ENCODE peak calls at places on chromosome 6, in four cellular contexts. C, H, W and U are unnamed samples.

GRCh38 chr6:10347561-10348327 is 67.1 kb downstream of the TFAP2A start:
- DNase-seq in C (no peak), W (no peak), H (no peak), U (no peak)

GRCh38 chr6:31543639-31544038 is 1.8 kb upstream of the DDX39B start:
- DNase-seq in C (no peak), W (no peak), H (no peak), U (no peak)

GRCh38 chr6:142301421-142302391 is at the start of gene ADGRG6:
- DNase-seq in H (peak), C (no peak), W (peak), U (peak)

GRCh38 chr6:35148167-35148741 is 7.1 kb upstream of the TCP11 start:
- DNase-seq in H (no peak), W (no peak), C (peak), U (no peak)

GRCh38 chr6:110042670-110043296 is 64.7 kb downstream of the GPR6 start:
- DNase-seq in H (no peak), C (no peak), W (no peak), U (no peak)

GRCh38 chr6:54621285-54621684 is 225.3 kb upstream of the FAM83B start:
- DNase-seq in H (no peak), W (no peak), C (no peak), U (no peak)

GRCh38 chr6:72955666-72956065 is 269.6 kb downstream of the KHDC1L start:
- DNase-seq in C (no peak), W (no peak), H (no peak), U (no peak)

GRCh38 chr6:94562846-94563245 is 1014.5 kb upstream of the MANEA start:
- DNase-seq in H (no peak), C (no peak), W (no peak), U (no peak)

GRCh38 chr6:109440325-109441068 is at the start of the genes PPIL6 and SMPD2:
- DNase-seq in H (peak), C (no peak), W (peak), U (peak)

GRCh38 chr6:52610745-52611355 is 34.0 kb upstream of the TRAM2 start:
- DNase-seq in C (no peak), W (peak), H (no peak), U (no peak)

GRCh38 chr6:26064619-26065257 is 22.5 kb upstream of the HFE start:
- DNase-seq in C (no peak), W (peak), H (peak), U (peak)

GRCh38 chr6:117352466-117353081 is 73.2 kb downstream of the ROS1 start:
- DNase-seq in W (peak), C (no peak), H (no peak), U (peak)

GRCh38 chr6:78615430-78615904 is 251.9 kb upstream of the IRAK1BP1 start:
- DNase-seq in W (no peak), C (peak), H (no peak), U (no peak)

GRCh38 chr6:53436904-53437303 is 88.2 kb upstream of the ELOVL5 start:
- DNase-seq in C (no peak), W (no peak), H (no peak), U (no peak)

GRCh38 chr6:35092362-35093117 is 48.6 kb downstream of the TCP11 start:
- DNase-seq in C (no peak), H (peak), W (no peak), U (no peak)

GRCh38 chr6:119881416-119881815 is 531.9 kb upstream of the MAN1A1 start:
- DNase-seq in W (no peak), H (no peak), C (no peak), U (no peak)

GRCh38 chr6:119879731-119880130 is 530.2 kb upstream of the MAN1A1 start:
- DNase-seq in H (no peak), W (no peak), C (no peak), U (no peak)

GRCh38 chr6:119880840-119881239 is 531.3 kb upstream of the MAN1A1 start:
- DNase-seq in H (no peak), C (no peak), W (no peak), U (no peak)
- TF ChIP-seq FOXK2 in H (no peak), C (no peak), W (no peak), U (no peak)

GRCh38 chr6:107578642-107579332 is 88.9 kb downstream of the SOBP start:
- DNase-seq in C (no peak), H (no peak), W (no peak), U (no peak)
- TF ChIP-seq TARDBP in C (no peak), H (no peak), W (no peak), U (no peak)

GRCh38 chr6:85449818-85450577 is at the start of gene NT5E:
- DNase-seq in W (peak), C (no peak), H (no peak), U (peak)
- TF ChIP-seq FOXK2 in W (no peak), C (no peak), H (no peak), U (no peak)

DNA sequence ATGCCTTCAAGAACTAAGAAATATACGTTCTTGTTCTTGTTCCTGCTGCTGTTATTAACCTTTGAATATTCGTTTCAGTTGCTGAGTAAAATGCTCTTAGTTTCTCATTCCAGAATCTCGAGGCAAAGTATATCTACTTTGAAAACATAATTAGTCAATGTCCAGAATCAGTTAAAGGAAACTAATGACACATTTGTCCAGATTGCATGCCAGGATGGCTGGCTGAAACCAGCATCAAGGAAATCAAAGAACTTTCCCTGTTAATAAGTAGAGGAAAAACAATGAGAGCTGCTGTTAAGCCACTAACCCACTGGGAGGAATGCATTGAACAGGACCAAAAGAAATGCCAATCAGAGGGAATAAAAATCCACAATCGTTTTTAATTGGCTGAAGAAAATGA is 196.9 kb downstream of the ALDH8A1 start:
- DNase-seq in C (no peak), W (no peak), H (no peak), U (no peak)
- TF ChIP-seq TARDBP in C (no peak), W (no peak), H (no peak), U (no peak)